ENCODE peak calls at places on chromosomes 7 and 10, in five cellular contexts. H is EL, D is HEK293T, G is M059J, A is mesenteric fat pad. R is an unnamed sample.

GRCh38 chr10:82874671-82875070 is 999.7 kb downstream of the NRG3 start:
- DNase-seq in G (peak; percentile 43), A (no peak), D (no peak), H (no peak), R (peak; percentile 15)

GRCh38 chr10:29687411-29688160 is 52.8 kb upstream of the SVIL start:
- DNase-seq in D (no peak), A (no peak), H (no peak), G (no peak), R (peak; percentile 10)

GRCh38 chr7:44150966-44151678 is 10.0 kb upstream of the MYL7 start:
- DNase-seq in D (no peak), H (no peak), A (peak; percentile 75), G (no peak), R (no peak)

GRCh38 chr10:52539463-52539862 is 225.4 kb downstream of the DKK1 start:
- DNase-seq in G (peak; percentile 76), A (no peak), H (peak; percentile 75), D (no peak), R (peak; percentile 50)

GRCh38 chr7:24858108-24858977 is 101.1 kb upstream of the GSDME start:
- DNase-seq in A (no peak), H (no peak), G (peak; percentile 29), D (no peak), R (no peak)

GRCh38 chr7:4745971-4746919 is 29.2 kb upstream of the AP5Z1 start:
- DNase-seq in A (no peak), G (peak; percentile 18), D (no peak), H (peak; percentile 75), R (peak; percentile 79)

GRCh38 chr10:96772239-96772638 is 51.9 kb upstream of the PIK3AP1 start:
- DNase-seq in G (no peak), A (no peak), H (no peak), D (no peak), R (no peak)

GRCh38 chr7:30472771-30473392 is 5.7 kb downstream of the NOD1 start:
- DNase-seq in G (peak; percentile 10), H (peak; percentile 74), D (no peak), A (no peak), R (peak; percentile 80)

GRCh38 chr10:15197911-15198310 is 29.4 kb upstream of the NMT2 start:
- DNase-seq in G (no peak), H (no peak), A (no peak), D (no peak), R (no peak)

R was measured in EH.